ENCODE peak calls at places on chromosomes 12 and 14, in four cellular contexts. T, M, S and I are unnamed samples.

GRCh38 chr12:76460807-76461206 is 98.8 kb downstream of the OSBPL8 start:
- DNase-seq in T (no peak), M (no peak), S (no peak), I (no peak)

GRCh38 chr12:49895773-49896172 is 7.9 kb downstream of the FAIM2 start:
- DNase-seq in T (peak; percentile 46), M (no peak), S (no peak), I (no peak)

GRCh38 chr12:110501378-110501721 is 561 bp downstream of the VPS29 start:
- DNase-seq in T (peak; percentile 59), M (no peak), S (peak; percentile 40), I (no peak)

GRCh38 chr12:54294152-54294913 is 6.5 kb downstream of the NFE2 start:
- DNase-seq in T (peak; percentile 89), M (no peak), S (no peak), I (peak; percentile 61)

GRCh38 chr14:68458840-68459469 is 333.9 kb downstream of the ZFP36L1 start:
- DNase-seq in T (peak; percentile 60), M (no peak), S (peak; percentile 85), I (no peak)

GRCh38 chr12:31204995-31205582 is 120.9 kb downstream of the SINHCAF start:
- DNase-seq in T (no peak), M (no peak), S (peak; percentile 24), I (no peak)

GRCh38 chr14:82999802-83000201 is 1466.1 kb upstream of the SEL1L start:
- DNase-seq in T (peak; percentile 54), M (no peak), S (no peak), I (no peak)

GRCh38 chr14:100406505-100407131 is 83.5 kb downstream of the SLC25A47 start:
- DNase-seq in T (no peak), M (peak; percentile 46), S (peak; percentile 45), I (peak; percentile 73)

GRCh38 chr12:99334737-99335136 is 312.8 kb upstream of the GARIN6 start:
- DNase-seq in T (no peak), M (no peak), S (no peak), I (no peak)

GRCh38 chr12:96623155-96623554 is 133.8 kb downstream of the CFAP54 start:
- DNase-seq in T (no peak), M (no peak), S (no peak), I (no peak)

GRCh38 chr14:22002860-22003284 is 329.3 kb upstream of the OR4E1 start:
- DNase-seq in T (peak; percentile 87), M (peak; percentile 68), S (no peak), I (no peak)

GRCh38 chr14:29896354-29896768 is 31.3 kb downstream of the PRKD1 start:
- DNase-seq in T (no peak), M (no peak), S (no peak), I (no peak)

GRCh38 chr12:114221976-114222630 is 183.8 kb downstream of the TBX5 start:
- DNase-seq in T (peak; percentile 55), M (no peak), S (no peak), I (no peak)

GRCh38 chr14:58560208-58560607 is 77.6 kb upstream of the DACT1 start:
- DNase-seq in T (no peak), M (no peak), S (no peak), I (no peak)

GRCh38 chr14:83559721-83560120 is 1970.2 kb upstream of the FLRT2 start:
- DNase-seq in T (no peak), M (no peak), S (peak; percentile 63), I (no peak)

GRCh38 chr12:54522213-54522612 is 24.7 kb downstream of the NCKAP1L start:
- DNase-seq in T (no peak), M (no peak), S (no peak), I (no peak)

GRCh38 chr14:23183479-23183878 is at the start of gene SLC7A8:
- DNase-seq in T (peak; percentile 78), M (no peak), S (peak; percentile 10), I (no peak)

GRCh38 chr14:99351166-99352007 is 79.4 kb upstream of the BCL11B start:
- DNase-seq in T (peak; percentile 46), M (no peak), S (no peak), I (no peak)

GRCh38 chr12:1644523-1645438 is 15.8 kb downstream of the WNT5B start:
- DNase-seq in T (no peak), M (no peak), S (peak; percentile 91), I (no peak)

GRCh38 chr12:50772877-50773276 is 9.0 kb downstream of the ATF1 start:
- DNase-seq in T (no peak), M (no peak), S (no peak), I (no peak)

GRCh38 chr12:96711364-96711763 is 195.7 kb upstream of the NEDD1 start:
- DNase-seq in T (no peak), M (no peak), S (no peak), I (no peak)

GRCh38 chr14:77053046-77053841 is 24.7 kb upstream of the IRF2BPL start:
- DNase-seq in T (peak; percentile 92), M (peak; percentile 70), S (peak; percentile 69), I (peak; percentile 79)

GRCh38 chr14:36057452-36058142 is 118.9 kb downstream of the PTCSC3 start:
- DNase-seq in T (no peak), M (no peak), S (peak; percentile 21), I (no peak)

GRCh38 chr12:124289634-124290600 is 5.0 kb upstream of the RFLNA start:
- DNase-seq in T (no peak), M (no peak), S (peak; percentile 32), I (no peak)